ENCODE peak calls at places on chromosome 16, in five cellular contexts. One of them, this sample, is unnamed.

GRCh38 chr16:80803341-80804060 is 897 bp downstream of the CDYL2 start:
- DNase-seq in HepG2: no peak
- DNase-seq in fibroblast of lung: peak
- DNase-seq in HCT116: no peak
- DNase-seq in GM23248: peak
- DNase-seq in this sample: no peak

GRCh38 chr16:22664132-22664531 is 149.8 kb upstream of the HS3ST2 start:
- DNase-seq in HepG2: no peak
- DNase-seq in fibroblast of lung: no peak
- DNase-seq in HCT116: no peak
- DNase-seq in GM23248: no peak
- DNase-seq in this sample: no peak

GRCh38 chr16:54073356-54073755 is 213.2 kb downstream of the IRX3 start:
- DNase-seq in HepG2: no peak
- DNase-seq in fibroblast of lung: no peak
- DNase-seq in HCT116: no peak
- DNase-seq in GM23248: no peak
- DNase-seq in this sample: no peak

GRCh38 chr16:74651841-74652240 is 14.8 kb downstream of the RFWD3 start:
- DNase-seq in HepG2: no peak
- DNase-seq in fibroblast of lung: no peak
- DNase-seq in HCT116: no peak
- DNase-seq in GM23248: no peak
- DNase-seq in this sample: no peak

GRCh38 chr16:64132190-64132589 is 989.7 kb downstream of the CDH11 start:
- DNase-seq in HepG2: no peak
- DNase-seq in fibroblast of lung: no peak
- DNase-seq in HCT116: no peak
- DNase-seq in GM23248: no peak
- DNase-seq in this sample: no peak

GRCh38 chr16:11784048-11784780 is 12.8 kb downstream of the ZC3H7A start:
- DNase-seq in HepG2: no peak
- DNase-seq in fibroblast of lung: peak
- DNase-seq in HCT116: no peak
- DNase-seq in GM23248: no peak
- DNase-seq in this sample: no peak

GRCh38 chr16:89711601-89712475 is 8.9 kb downstream of the VPS9D1 start:
- DNase-seq in HepG2: no peak
- DNase-seq in fibroblast of lung: peak
- DNase-seq in HCT116: peak
- DNase-seq in GM23248: peak
- DNase-seq in this sample: no peak

GRCh38 chr16:80543162-80543561 is 2.4 kb downstream of the DYNLRB2 start:
- DNase-seq in HepG2: no peak
- DNase-seq in fibroblast of lung: no peak
- DNase-seq in HCT116: no peak
- DNase-seq in GM23248: no peak
- DNase-seq in this sample: no peak

GRCh38 chr16:29662729-29663019 is 373 bp upstream of the SPN start:
- DNase-seq in HepG2: no peak
- DNase-seq in fibroblast of lung: no peak
- DNase-seq in HCT116: no peak
- DNase-seq in GM23248: no peak
- DNase-seq in this sample: no peak

GRCh38 chr16:29738514-29738913 is 7.3 kb downstream of the C16orf54 start:
- DNase-seq in HepG2: no peak
- DNase-seq in fibroblast of lung: no peak
- DNase-seq in HCT116: no peak
- DNase-seq in GM23248: no peak
- DNase-seq in this sample: no peak

GRCh38 chr16:31876955-31877828 is 3.6 kb downstream of the ZNF267 start:
- DNase-seq in HepG2: peak
- DNase-seq in fibroblast of lung: peak
- DNase-seq in HCT116: no peak
- DNase-seq in GM23248: peak
- DNase-seq in this sample: peak

GRCh38 chr16:78444-79145 is 570 bp downstream of the MPG start:
- DNase-seq in HepG2: no peak
- DNase-seq in fibroblast of lung: peak
- DNase-seq in HCT116: no peak
- DNase-seq in GM23248: peak
- DNase-seq in this sample: peak

GRCh38 chr16:89431158-89431584 is 59.2 kb downstream of the ANKRD11 start:
- DNase-seq in HepG2: no peak
- DNase-seq in fibroblast of lung: peak
- DNase-seq in HCT116: no peak
- DNase-seq in GM23248: peak
- DNase-seq in this sample: peak

GRCh38 chr16:66954097-66954659 is 6.9 kb upstream of the CES3 start:
- DNase-seq in HepG2: peak
- DNase-seq in fibroblast of lung: peak
- DNase-seq in HCT116: peak
- DNase-seq in GM23248: peak
- DNase-seq in this sample: peak

GRCh38 chr16:69111831-69112230 is 6.4 kb downstream of the HAS3 start:
- DNase-seq in HepG2: no peak
- DNase-seq in fibroblast of lung: no peak
- DNase-seq in HCT116: no peak
- DNase-seq in GM23248: no peak
- DNase-seq in this sample: no peak

GRCh38 chr16:58563235-58563634 is 47.9 kb downstream of the SETD6 start:
- DNase-seq in HepG2: no peak
- DNase-seq in fibroblast of lung: peak
- DNase-seq in HCT116: no peak
- DNase-seq in GM23248: peak
- DNase-seq in this sample: peak

GRCh38 chr16:2799205-2799851 is 1.1 kb downstream of the PRSS41 start:
- DNase-seq in HepG2: no peak
- DNase-seq in fibroblast of lung: no peak
- DNase-seq in HCT116: no peak
- DNase-seq in GM23248: no peak
- DNase-seq in this sample: no peak
- TF ChIP-seq EZH2 in HepG2: no peak
- TF ChIP-seq EZH2 in fibroblast of lung: no peak
- TF ChIP-seq EZH2 in HCT116: no peak
- TF ChIP-seq EZH2 in GM23248: no peak
- TF ChIP-seq EZH2 in this sample: no peak

DNA sequence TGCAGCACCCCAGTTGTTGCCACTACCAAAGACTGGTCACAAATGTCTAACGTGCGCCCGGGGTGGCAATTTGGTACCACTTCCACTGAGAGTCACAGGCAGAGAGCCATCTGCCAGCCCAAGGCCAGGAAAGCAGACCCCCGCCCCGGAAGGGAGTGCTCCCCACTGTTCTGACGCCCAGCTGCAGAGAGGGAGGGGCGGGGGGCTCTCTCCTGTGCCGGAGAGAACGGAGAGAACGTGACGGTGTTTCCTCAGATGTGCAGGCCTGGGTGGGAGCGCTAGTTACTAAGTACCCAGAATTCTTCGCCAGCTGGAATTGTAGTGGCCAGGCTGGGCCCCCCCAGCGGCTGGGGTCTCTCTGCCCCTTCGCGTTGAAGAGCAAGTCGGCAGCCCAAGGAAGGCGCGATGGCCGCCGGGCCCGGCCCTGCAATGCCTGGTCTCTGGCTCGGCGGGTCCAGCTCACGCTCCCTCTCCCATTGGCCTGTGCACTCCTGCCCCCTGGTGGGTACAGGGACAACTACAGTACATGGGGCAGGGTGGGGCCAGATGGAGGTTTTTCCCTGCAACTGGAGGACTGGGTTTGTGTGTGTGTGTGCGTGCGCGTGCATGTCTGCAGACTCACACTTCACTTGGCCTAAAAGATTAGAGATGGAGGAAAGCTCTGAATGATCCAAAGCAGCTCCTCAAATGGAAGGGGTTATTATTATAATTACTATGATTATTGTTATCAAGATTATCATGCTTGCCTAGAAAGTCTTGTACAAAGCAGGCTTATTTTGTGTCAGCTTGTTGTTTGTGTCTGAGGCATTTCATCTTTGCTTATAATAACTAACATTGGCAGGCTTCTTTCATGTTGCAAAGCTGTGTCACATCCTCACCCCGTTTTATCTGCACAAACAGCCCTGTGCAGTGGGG is 107.1 kb downstream of the AMFR start:
- DNase-seq in HepG2: peak
- DNase-seq in fibroblast of lung: peak
- DNase-seq in HCT116: peak
- DNase-seq in GM23248: peak
- DNase-seq in this sample: peak
- H3K9ac ChIP-seq in HepG2: no peak
- H3K9ac ChIP-seq in fibroblast of lung: no peak
- H3K9ac ChIP-seq in HCT116: no peak
- H3K9ac ChIP-seq in GM23248: peak
- H3K9ac ChIP-seq in this sample: peak

GRCh38 chr16:85762970-85763369 is 12.1 kb upstream of the C16orf74 start:
- DNase-seq in HepG2: no peak
- DNase-seq in fibroblast of lung: no peak
- DNase-seq in HCT116: no peak
- DNase-seq in GM23248: no peak
- DNase-seq in this sample: no peak

GRCh38 chr16:85757341-85757822 is 6.5 kb upstream of the C16orf74 start:
- DNase-seq in HepG2: no peak
- DNase-seq in fibroblast of lung: peak
- DNase-seq in HCT116: no peak
- DNase-seq in GM23248: peak
- DNase-seq in this sample: peak

GRCh38 chr16:85759136-85759535 is 8.2 kb upstream of the C16orf74 start:
- DNase-seq in HepG2: no peak
- DNase-seq in fibroblast of lung: no peak
- DNase-seq in HCT116: no peak
- DNase-seq in GM23248: no peak
- DNase-seq in this sample: no peak

GRCh38 chr16:85761866-85762265 is 11.0 kb upstream of the C16orf74 start:
- DNase-seq in HepG2: no peak
- DNase-seq in fibroblast of lung: no peak
- DNase-seq in HCT116: no peak
- DNase-seq in GM23248: no peak
- DNase-seq in this sample: no peak

GRCh38 chr16:85759631-85760419 is 8.9 kb upstream of the C16orf74 start:
- DNase-seq in HepG2: no peak
- DNase-seq in fibroblast of lung: no peak
- DNase-seq in HCT116: no peak
- DNase-seq in GM23248: peak
- DNase-seq in this sample: no peak
- H3K4me3 ChIP-seq in HepG2: no peak
- H3K4me3 ChIP-seq in fibroblast of lung: no peak
- H3K4me3 ChIP-seq in HCT116: no peak
- H3K4me3 ChIP-seq in GM23248: no peak
- H3K4me3 ChIP-seq in this sample: no peak

DNA sequence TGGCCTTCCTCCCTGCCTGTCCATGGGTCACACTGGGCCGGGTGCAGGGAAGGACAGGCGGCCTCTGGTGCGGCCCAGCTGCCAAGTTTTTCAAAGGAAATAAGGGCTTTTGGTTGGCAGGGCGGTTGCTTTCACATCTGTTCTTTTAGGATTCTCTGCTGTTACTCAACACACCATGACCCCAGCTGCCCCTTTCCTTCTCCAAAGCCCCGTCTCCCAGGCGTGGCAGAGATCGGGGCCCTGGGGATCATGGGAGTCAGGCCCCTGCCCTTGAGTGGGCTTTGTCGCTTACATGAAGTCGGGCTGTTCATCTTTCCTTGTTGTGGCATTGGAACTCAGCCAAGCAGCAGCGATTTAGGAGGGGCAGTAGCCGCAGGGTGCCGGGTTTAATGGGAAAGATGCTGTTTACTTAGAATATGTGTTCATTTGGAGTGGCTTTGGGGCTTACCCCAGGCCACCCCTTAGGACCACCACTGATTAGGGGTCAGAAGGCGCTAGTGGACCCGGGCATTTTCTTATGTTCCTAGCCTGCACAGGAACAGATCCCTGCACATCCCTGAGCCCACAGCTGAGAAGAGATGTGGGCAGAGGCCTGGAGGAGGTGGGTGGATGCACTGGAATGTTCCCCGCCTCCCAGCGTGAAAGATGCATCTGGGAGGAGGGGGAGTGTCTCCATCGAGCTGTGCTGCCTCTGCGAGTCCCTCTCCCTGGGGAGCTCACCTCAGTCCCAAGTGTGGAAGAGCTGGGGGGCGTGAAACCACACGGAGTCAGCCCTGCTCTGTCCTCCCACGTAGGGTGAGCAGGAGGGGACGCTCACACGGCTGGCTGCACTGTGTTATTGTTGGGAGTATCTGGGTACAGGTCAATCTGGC is 6.8 kb upstream of the ADCY7 start:
- DNase-seq in HepG2: no peak
- DNase-seq in fibroblast of lung: peak
- DNase-seq in HCT116: no peak
- DNase-seq in GM23248: peak
- DNase-seq in this sample: no peak
- TF ChIP-seq EZH2 in HepG2: no peak
- TF ChIP-seq EZH2 in fibroblast of lung: no peak
- TF ChIP-seq EZH2 in HCT116: no peak
- TF ChIP-seq EZH2 in GM23248: no peak
- TF ChIP-seq EZH2 in this sample: no peak

GRCh38 chr16:20897253-20897896 is 2.8 kb downstream of the DCUN1D3 start:
- DNase-seq in HepG2: peak
- DNase-seq in fibroblast of lung: peak
- DNase-seq in HCT116: no peak
- DNase-seq in GM23248: peak
- DNase-seq in this sample: peak
- H3K9ac ChIP-seq in HepG2: no peak
- H3K9ac ChIP-seq in fibroblast of lung: no peak
- H3K9ac ChIP-seq in HCT116: no peak
- H3K9ac ChIP-seq in GM23248: no peak
- H3K9ac ChIP-seq in this sample: no peak

GRCh38 chr16:87489434-87490045 is 3.3 kb downstream of the ZCCHC14 start:
- DNase-seq in HepG2: peak
- DNase-seq in fibroblast of lung: no peak
- DNase-seq in HCT116: no peak
- DNase-seq in GM23248: peak
- DNase-seq in this sample: no peak
- H3K4me3 ChIP-seq in HepG2: peak
- H3K4me3 ChIP-seq in fibroblast of lung: peak
- H3K4me3 ChIP-seq in HCT116: no peak
- H3K4me3 ChIP-seq in GM23248: peak
- H3K4me3 ChIP-seq in this sample: peak

GRCh38 chr16:1991588-1992474 is 2.1 kb downstream of the SYNGR3 start:
- DNase-seq in HepG2: no peak
- DNase-seq in fibroblast of lung: peak
- DNase-seq in HCT116: peak
- DNase-seq in GM23248: peak
- DNase-seq in this sample: peak
- TF ChIP-seq EZH2 in HepG2: no peak
- TF ChIP-seq EZH2 in fibroblast of lung: no peak
- TF ChIP-seq EZH2 in HCT116: no peak
- TF ChIP-seq EZH2 in GM23248: peak
- TF ChIP-seq EZH2 in this sample: no peak

DNA sequence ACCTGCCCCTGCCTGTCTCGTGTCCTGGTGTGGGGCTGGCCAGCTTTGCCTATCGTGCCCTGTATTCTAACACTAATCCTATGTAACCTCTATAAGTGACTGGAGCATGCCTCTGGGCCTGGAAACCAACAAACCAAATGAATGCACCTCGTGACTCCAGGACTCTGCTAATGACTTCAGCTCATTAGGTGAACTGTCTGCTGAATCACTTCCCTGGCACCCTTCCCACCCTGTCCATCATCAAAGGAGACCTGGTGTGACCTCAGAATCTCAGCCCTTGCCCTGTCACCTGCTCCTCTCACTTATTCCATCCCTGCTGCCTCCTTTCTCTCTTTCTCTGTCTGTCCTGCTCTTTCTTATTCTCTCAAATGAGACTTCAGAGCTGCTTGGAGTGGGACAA is 322.4 kb downstream of the CBLN1 start:
- DNase-seq in HepG2: no peak
- DNase-seq in fibroblast of lung: peak
- DNase-seq in HCT116: no peak
- DNase-seq in GM23248: no peak
- DNase-seq in this sample: no peak
- H3K9ac ChIP-seq in HepG2: no peak
- H3K9ac ChIP-seq in fibroblast of lung: no peak
- H3K9ac ChIP-seq in HCT116: no peak
- H3K9ac ChIP-seq in GM23248: no peak
- H3K9ac ChIP-seq in this sample: no peak

GRCh38 chr16:12800751-12801308 is 2.9 kb downstream of the CPPED1 start:
- DNase-seq in HepG2: no peak
- DNase-seq in fibroblast of lung: no peak
- DNase-seq in HCT116: no peak
- DNase-seq in GM23248: no peak
- DNase-seq in this sample: no peak
- H3K4me3 ChIP-seq in HepG2: no peak
- H3K4me3 ChIP-seq in fibroblast of lung: no peak
- H3K4me3 ChIP-seq in HCT116: no peak
- H3K4me3 ChIP-seq in GM23248: peak
- H3K4me3 ChIP-seq in this sample: no peak